ENCODE peak calls at places on chromosomes 12 and 14, in four cellular contexts. B, Z, Y and Q are unnamed samples.

GRCh38 chr14:105141026-105141425 is 27.6 kb downstream of the JAG2 start:
- DNase-seq in Y (peak; percentile 26), Z (no peak), B (no peak), Q (no peak)

GRCh38 chr14:44163946-44164345 is 343.1 kb downstream of the FSCB start:
- DNase-seq in B (no peak), Z (no peak), Y (no peak), Q (no peak)

GRCh38 chr12:76636141-76636692 is 76.6 kb upstream of the OSBPL8 start:
- DNase-seq in Y (no peak), Z (no peak), B (no peak), Q (no peak)

GRCh38 chr12:12214635-12215131 is 52.2 kb downstream of the LRP6 start:
- DNase-seq in B (no peak), Z (no peak), Y (no peak), Q (no peak)

GRCh38 chr12:25699454-25699853 is 146.4 kb upstream of the LMNTD1 start:
- DNase-seq in Z (no peak), B (no peak), Y (no peak), Q (no peak)

GRCh38 chr14:68476212-68476964 is 316.5 kb downstream of the ZFP36L1 start:
- DNase-seq in Z (no peak), Y (no peak), B (no peak), Q (no peak)

GRCh38 chr12:116121453-116121871 is 156.0 kb downstream of the MED13L start:
- DNase-seq in Z (no peak), Y (no peak), B (no peak), Q (no peak)

GRCh38 chr14:94451091-94451751 is 1.4 kb downstream of the SERPINA11 start:
- DNase-seq in B (no peak), Y (no peak), Z (no peak), Q (no peak)

GRCh38 chr12:14086838-14087237 is 105.4 kb upstream of the GRIN2B start:
- DNase-seq in Z (no peak), Y (no peak), B (no peak), Q (no peak)

GRCh38 chr14:34711169-34711568 is 3.2 kb downstream of the CFL2 start:
- DNase-seq in B (no peak), Y (no peak), Z (peak; percentile 37), Q (no peak)

GRCh38 chr12:69824028-69824427 is 999 bp upstream of the MYRFL start:
- DNase-seq in Y (no peak), B (no peak), Z (no peak), Q (no peak)

GRCh38 chr12:1642513-1642912 is 13.5 kb downstream of the WNT5B start:
- DNase-seq in Z (peak; percentile 26), B (no peak), Y (no peak), Q (no peak)

GRCh38 chr14:23047751-23048693 is 6.0 kb downstream of the PSMB11 start:
- DNase-seq in Y (peak; percentile 61), Z (no peak), B (no peak), Q (no peak)